ENCODE peak calls at places on chromosome 1, in seven cellular contexts. U is esophagus squamous epithelium, W is suprapubic skin, P is NB4, T is ovary, J is A549, E is body of pancreas. Y is an unnamed sample.

GRCh38 chr1:43565600-43566360 is 35.1 kb downstream of the PTPRF start:
- DNase-seq in U (no peak), W (no peak), P (peak), T (peak), J (no peak), E (peak), Y (no peak)

GRCh38 chr1:63662846-63663245 is 69.6 kb downstream of the PGM1 start:
- DNase-seq in U (no peak), W (no peak), P (no peak), T (no peak), J (peak), E (no peak), Y (no peak)

GRCh38 chr1:27137544-27138075 is 17.3 kb downstream of the SLC9A1 start:
- DNase-seq in U (no peak), W (peak), P (no peak), T (no peak), J (no peak), E (no peak), Y (no peak)

GRCh38 chr1:33082575-33083112 is 1.7 kb downstream of the AZIN2 start:
- DNase-seq in U (no peak), W (no peak), P (no peak), T (no peak), J (no peak), E (no peak), Y (no peak)

GRCh38 chr1:81585371-81585770 is 215.4 kb upstream of the ADGRL2 start:
- DNase-seq in U (no peak), W (no peak), P (no peak), T (no peak), J (no peak), E (no peak), Y (no peak)

GRCh38 chr1:39637301-39637700 is 2.1 kb downstream of the HEYL start:
- DNase-seq in U (no peak), W (no peak), P (no peak), T (no peak), J (no peak), E (no peak), Y (no peak)

GRCh38 chr1:59500970-59501742 is 204.3 kb downstream of the FGGY start:
- DNase-seq in U (no peak), W (no peak), P (peak), T (no peak), J (no peak), E (no peak), Y (no peak)

GRCh38 chr1:52567943-52568342 is 15.1 kb upstream of the TUT4 start:
- DNase-seq in U (no peak), W (no peak), P (peak), T (no peak), J (no peak), E (no peak), Y (no peak)

GRCh38 chr1:234759888-234760287 is 149.9 kb upstream of the IRF2BP2 start:
- DNase-seq in U (no peak), W (no peak), P (no peak), T (no peak), J (no peak), E (no peak), Y (no peak)

GRCh38 chr1:205429742-205430464 is 8.0 kb upstream of the LEMD1 start:
- DNase-seq in U (no peak), W (no peak), P (no peak), T (no peak), J (no peak), E (no peak), Y (no peak)

GRCh38 chr1:56135864-56136147 is 443.6 kb downstream of the PLPP3 start:
- DNase-seq in U (no peak), W (no peak), P (no peak), T (no peak), J (no peak), E (no peak), Y (no peak)

GRCh38 chr1:209103135-209103534 is 480.4 kb upstream of the CAMK1G start:
- DNase-seq in U (no peak), W (no peak), P (no peak), T (no peak), J (no peak), E (no peak), Y (no peak)

GRCh38 chr1:233883671-233884070 is 20.8 kb upstream of the SLC35F3 start:
- DNase-seq in U (no peak), W (no peak), P (no peak), T (no peak), J (no peak), E (no peak), Y (no peak)

GRCh38 chr1:226310123-226310540 is 1.2 kb upstream of the LIN9 start:
- DNase-seq in U (no peak), W (no peak), P (peak), T (no peak), J (no peak), E (no peak), Y (no peak)

GRCh38 chr1:33985166-33985565 is 121.3 kb downstream of the HMGB4 start:
- DNase-seq in U (no peak), W (no peak), P (no peak), T (no peak), J (no peak), E (no peak), Y (no peak)

GRCh38 chr1:72202761-72203160 is 79.6 kb downstream of the NEGR1 start:
- DNase-seq in U (no peak), W (no peak), P (no peak), T (no peak), J (no peak), E (no peak), Y (no peak)

GRCh38 chr1:2968471-2968881 is 52.8 kb upstream of the ACTRT2 start:
- DNase-seq in U (no peak), W (peak), P (no peak), T (no peak), J (no peak), E (peak), Y (no peak)

GRCh38 chr1:226711976-226712778 is 26.9 kb downstream of the ITPKB start:
- DNase-seq in U (no peak), W (no peak), P (no peak), T (no peak), J (no peak), E (no peak), Y (no peak)

GRCh38 chr1:214660900-214661299 is 57.9 kb downstream of the CENPF start:
- DNase-seq in U (no peak), W (peak), P (no peak), T (peak), J (no peak), E (peak), Y (no peak)

GRCh38 chr1:32619701-32620485 is 30.5 kb downstream of the ZBTB8OS start:
- DNase-seq in U (no peak), W (no peak), P (no peak), T (no peak), J (no peak), E (no peak), Y (no peak)

GRCh38 chr1:166184897-166185296 is 18.1 kb upstream of the FAM78B start:
- DNase-seq in U (no peak), W (no peak), P (no peak), T (no peak), J (no peak), E (no peak), Y (no peak)

GRCh38 chr1:101738475-101738874 is 258.3 kb downstream of the OLFM3 start:
- DNase-seq in U (no peak), W (no peak), P (no peak), T (no peak), J (no peak), E (no peak), Y (no peak)

GRCh38 chr1:38418195-38419030 is 371.8 kb upstream of the POU3F1 start:
- DNase-seq in U (no peak), W (no peak), P (no peak), T (no peak), J (no peak), E (no peak), Y (no peak)

GRCh38 chr1:168410464-168410863 is 129.8 kb downstream of the TBX19 start:
- DNase-seq in U (no peak), W (no peak), P (no peak), T (no peak), J (no peak), E (no peak), Y (no peak)

GRCh38 chr1:11535761-11536572 is 57.0 kb downstream of the DISP3 start:
- DNase-seq in U (no peak), W (no peak), P (peak), T (no peak), J (peak), E (no peak), Y (no peak)

GRCh38 chr1:156467906-156468305 is 32.7 kb downstream of the MEF2D start:
- DNase-seq in U (no peak), W (peak), P (no peak), T (no peak), J (no peak), E (no peak), Y (no peak)

GRCh38 chr1:53413175-53414001 is 45.8 kb upstream of the DMRTB1 start:
- DNase-seq in U (no peak), W (no peak), P (peak), T (no peak), J (no peak), E (no peak), Y (no peak)

GRCh38 chr1:111955755-111956154 is 33.7 kb downstream of the KCND3 start:
- DNase-seq in U (no peak), W (no peak), P (no peak), T (no peak), J (no peak), E (peak), Y (no peak)

GRCh38 chr1:245211035-245211749 is 56.4 kb downstream of the KIF26B start:
- DNase-seq in U (no peak), W (no peak), P (no peak), T (no peak), J (no peak), E (no peak), Y (no peak)

GRCh38 chr1:245212221-245212710 is 57.5 kb downstream of the KIF26B start:
- DNase-seq in U (no peak), W (no peak), P (no peak), T (no peak), J (no peak), E (no peak), Y (no peak)

GRCh38 chr1:245207801-245208200 is 53.0 kb downstream of the KIF26B start:
- DNase-seq in U (no peak), W (no peak), P (no peak), T (no peak), J (no peak), E (no peak), Y (no peak)

GRCh38 chr1:245211761-245212160 is 57.0 kb downstream of the KIF26B start:
- DNase-seq in U (no peak), W (no peak), P (no peak), T (no peak), J (no peak), E (no peak), Y (no peak)

DNA sequence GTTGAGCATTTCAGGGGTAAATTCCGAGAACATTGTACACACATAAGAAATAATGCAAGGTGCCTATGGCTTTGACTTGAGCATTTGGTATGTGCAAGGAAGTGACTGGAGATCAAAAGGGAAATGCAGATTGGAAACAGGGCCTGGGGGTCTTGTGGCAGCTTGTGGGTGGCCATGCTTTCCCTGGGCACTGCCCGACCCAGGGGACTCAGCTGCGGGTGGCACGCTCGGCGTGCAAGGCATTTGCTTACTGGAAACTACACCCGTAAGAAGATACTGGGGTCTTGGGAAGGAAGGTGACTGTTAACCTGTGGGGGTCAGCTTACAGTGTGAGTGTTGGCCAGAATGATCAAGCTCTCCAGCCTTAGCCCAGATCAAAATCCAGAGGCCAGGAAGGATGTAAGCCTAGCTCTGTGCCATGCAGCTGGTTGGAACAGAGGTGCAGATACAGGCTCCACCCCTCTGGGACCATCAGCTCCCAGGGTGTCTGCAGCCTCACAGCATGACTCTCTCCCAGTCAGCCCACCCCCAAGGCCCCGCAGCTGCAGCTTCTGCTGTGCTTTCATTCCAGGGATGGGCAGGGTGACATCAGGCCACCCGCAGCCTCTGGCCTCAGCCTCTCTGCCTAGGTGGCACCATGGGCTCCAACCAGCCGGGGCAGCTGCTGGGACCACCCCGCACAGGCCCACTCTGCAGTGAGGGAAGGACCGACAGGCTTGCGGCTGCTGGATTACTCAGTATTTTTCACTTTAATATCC is 55.1 kb downstream of the KIF26B start:
- DNase-seq in U (no peak), W (no peak), P (no peak), T (no peak), J (no peak), E (no peak), Y (no peak)
- TF ChIP-seq POLR2A in U (no peak), W (no peak), P (no peak), T (no peak), J (no peak), E (no peak), Y (no peak)

DNA sequence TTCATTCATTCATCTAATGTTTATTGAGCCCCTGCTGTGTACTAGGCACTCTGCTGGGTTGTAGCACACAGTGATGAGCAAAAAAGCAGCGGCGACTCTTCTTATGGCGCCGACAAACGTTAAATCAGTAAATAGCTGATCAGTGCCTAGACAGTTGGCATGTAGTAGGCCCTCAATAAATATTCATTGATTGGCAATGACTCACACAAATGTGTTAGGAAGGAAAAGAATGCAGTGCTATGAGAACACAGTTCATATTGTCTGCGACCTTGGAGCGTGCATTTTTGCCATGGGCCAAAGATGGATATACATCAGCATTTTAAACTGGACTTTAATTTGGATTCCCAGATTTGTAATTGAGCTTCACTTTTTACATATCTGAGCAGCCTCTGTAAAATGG is 52.0 kb downstream of the PRDM2 start:
- DNase-seq in U (no peak), W (no peak), P (no peak), T (no peak), J (no peak), E (no peak), Y (no peak)
- TF ChIP-seq POLR2A in U (no peak), W (no peak), P (no peak), T (no peak), J (no peak), E (no peak), Y (no peak)

DNA sequence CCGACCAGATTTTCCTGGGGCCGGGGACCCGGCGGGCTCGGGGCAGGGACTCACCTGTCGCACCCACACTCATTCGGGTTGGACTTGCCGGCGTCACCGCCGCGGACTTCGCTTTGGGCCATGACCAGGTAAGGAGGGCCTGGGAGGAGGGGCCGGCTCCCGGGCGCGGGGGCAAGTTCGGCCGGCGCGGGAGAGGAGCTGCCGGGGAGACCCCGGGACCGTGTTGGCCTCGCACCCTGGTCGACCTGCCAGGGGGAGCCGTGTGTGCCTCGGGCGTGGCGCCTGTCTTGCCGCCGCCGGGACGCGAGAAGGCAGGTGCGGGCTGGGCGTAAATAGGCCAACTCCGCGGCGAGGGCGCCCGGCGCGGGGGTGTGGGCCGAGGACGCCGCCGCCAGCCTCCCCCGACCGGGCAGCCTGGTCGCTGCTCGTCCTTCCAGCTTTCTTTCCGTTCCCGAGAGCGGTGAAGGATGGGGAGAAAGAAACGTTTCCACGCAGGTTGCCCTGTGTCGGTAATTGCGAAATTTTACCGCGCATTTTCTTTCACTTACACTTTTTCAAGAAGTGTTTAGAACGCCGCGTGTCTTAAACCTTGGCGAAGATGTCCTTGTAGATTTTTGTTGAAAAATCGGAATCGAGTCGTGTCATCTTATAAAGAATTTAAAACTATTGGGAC is 560 bp downstream of the USP1 start:
- DNase-seq in U (no peak), W (peak), P (peak), T (no peak), J (no peak), E (peak), Y (peak)
- TF ChIP-seq POLR2A in U (no peak), W (no peak), P (no peak), T (no peak), J (no peak), E (no peak), Y (no peak)

DNA sequence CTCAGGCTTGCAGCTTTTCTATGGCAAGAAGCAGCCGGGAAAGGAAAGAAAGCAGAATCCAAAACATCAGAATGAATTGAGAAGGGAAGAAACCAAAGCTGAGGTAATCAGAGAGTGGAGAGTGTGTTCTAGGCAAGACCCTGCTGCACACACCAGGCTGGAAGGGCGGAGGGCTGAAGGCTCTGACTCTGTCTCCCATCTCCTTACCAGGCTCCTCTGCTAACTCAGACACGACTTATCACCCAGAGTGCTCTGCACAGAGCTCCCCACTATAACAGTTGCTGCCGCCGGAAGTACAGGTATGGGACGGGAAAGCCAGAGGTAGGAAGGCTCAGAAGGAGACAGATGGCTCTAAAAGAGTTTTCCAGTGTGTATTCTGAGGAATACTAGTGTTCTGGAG is 1.2 kb downstream of the SCNM1 start:
- DNase-seq in U (no peak), W (no peak), P (no peak), T (no peak), J (no peak), E (no peak), Y (no peak)
- TF ChIP-seq POLR2A in U (no peak), W (no peak), P (no peak), T (no peak), J (no peak), E (no peak), Y (no peak)

DNA sequence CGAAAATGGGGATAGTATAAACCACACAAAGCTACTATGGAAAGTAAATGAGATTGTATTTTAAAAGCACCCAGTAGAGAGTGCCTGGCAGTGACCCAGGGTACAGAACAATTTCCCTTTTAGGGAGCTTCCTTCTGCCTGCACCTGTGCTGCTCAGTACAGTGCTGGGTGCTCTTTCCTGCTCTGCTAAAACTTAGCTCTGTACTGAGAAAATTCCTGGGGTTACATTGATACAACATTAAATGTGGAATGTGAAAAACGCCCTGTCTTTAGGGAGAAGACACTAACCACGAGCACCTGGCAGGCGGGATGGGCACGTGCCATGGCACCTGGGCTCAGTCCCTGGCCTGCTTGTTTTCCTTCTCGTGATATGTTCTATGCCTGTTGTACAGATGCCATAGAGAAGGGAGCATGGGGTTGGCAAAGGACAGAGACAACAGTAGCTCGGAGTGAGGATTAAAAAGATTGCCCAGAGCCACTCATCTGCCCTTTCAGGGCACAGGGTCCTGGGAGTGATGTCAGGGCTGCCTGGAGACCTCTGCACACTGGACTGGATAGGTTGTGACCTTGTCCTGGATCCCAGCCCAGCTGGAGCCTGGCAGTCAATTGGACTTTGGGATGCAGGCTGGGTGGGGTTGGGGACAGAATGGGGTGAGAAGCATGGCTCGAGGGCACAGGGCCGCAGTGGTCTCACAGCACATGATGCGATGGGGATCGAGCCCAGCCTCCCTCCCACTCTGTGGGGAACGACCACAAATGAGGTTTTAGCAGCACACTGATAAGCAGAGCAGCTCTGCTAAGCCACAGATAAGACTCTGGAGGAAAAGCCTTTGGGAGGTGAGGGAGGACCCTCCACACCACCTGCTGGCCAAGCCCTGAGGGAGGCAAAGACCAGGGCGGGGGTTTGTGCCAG is 4.2 kb downstream of the SPATA46 start:
- DNase-seq in U (no peak), W (no peak), P (no peak), T (no peak), J (no peak), E (no peak), Y (no peak)
- TF ChIP-seq POLR2A in U (no peak), W (no peak), P (no peak), T (no peak), J (no peak), E (no peak), Y (no peak)

GRCh38 chr1:117059678-117060440 is at the start of gene TTF2:
- DNase-seq in U (peak), W (peak), P (peak), T (peak), J (peak), E (peak), Y (peak)
- TF ChIP-seq POLR2A in U (no peak), W (no peak), P (peak), T (no peak), J (peak), E (peak), Y (peak)

GRCh38 chr1:51189421-51190073 is 46.5 kb upstream of the RNF11 start:
- DNase-seq in U (no peak), W (no peak), P (peak), T (peak), J (peak), E (peak), Y (peak)
- TF ChIP-seq POLR2A in U (no peak), W (no peak), P (no peak), T (no peak), J (no peak), E (no peak), Y (no peak)